ENCODE peak calls at places on chromosomes 7 and 10, in seven cellular contexts. F is AG04450; Y is RPMI8226; J is NCI-H1694; I is naive thymus-derived CD4-positive, alpha-beta T cell; O is activated B cell treated with CpG ODN at 0.5 μM for 24 hours; T is Peyer's patch. H is an unnamed sample.

GRCh38 chr10:50271564-50272250 is 20.4 kb upstream of the ASAH2 start:
- DNase-seq in T (no peak), O (no peak), F (no peak), Y (no peak), I (no peak), J (no peak), H (no peak)

GRCh38 chr10:79479283-79479909 is 32.9 kb upstream of the EIF5AL1 start:
- DNase-seq in F (no peak), I (no peak), Y (no peak), J (no peak), O (no peak), T (no peak), H (no peak)

GRCh38 chr7:30646154-30646553 is 36.1 kb downstream of the CRHR2 start:
- DNase-seq in F (no peak), O (no peak), I (no peak), J (no peak), Y (no peak), T (no peak), H (peak; percentile 11)

GRCh38 chr10:71694567-71694968 is 25.0 kb downstream of the C10orf105 start:
- DNase-seq in T (peak; percentile 89), Y (peak; percentile 84), I (no peak), O (peak; percentile 67), J (no peak), F (no peak), H (peak; percentile 39)

GRCh38 chr10:26437637-26438461 is at the start of gene APBB1IP:
- DNase-seq in O (peak; percentile 65), F (no peak), J (no peak), T (peak; percentile 91), Y (peak; percentile 96), I (peak; percentile 43), H (peak; percentile 60)

GRCh38 chr7:111199643-111200042 is 108.7 kb downstream of the LRRN3 start:
- DNase-seq in Y (no peak), J (no peak), F (no peak), I (no peak), T (no peak), O (no peak), H (no peak)

GRCh38 chr10:51129946-51130554 is 55.8 kb downstream of the PRKG1 start:
- DNase-seq in I (no peak), F (no peak), Y (no peak), O (no peak), J (peak; percentile 25), T (no peak), H (no peak)

GRCh38 chr7:38893061-38893460 is 15.9 kb downstream of the VPS41 start:
- DNase-seq in I (no peak), F (no peak), Y (no peak), T (no peak), O (no peak), J (no peak), H (no peak)

GRCh38 chr10:103855424-103855823 is at the start of gene SH3PXD2A:
- DNase-seq in T (no peak), I (peak; percentile 17), Y (peak; percentile 26), J (peak; percentile 38), O (no peak), F (no peak), H (no peak)

GRCh38 chr7:77903597-77903996 is 105.0 kb downstream of the PHTF2 start:
- DNase-seq in O (no peak), Y (peak; percentile 21), J (no peak), I (no peak), T (no peak), F (no peak), H (no peak)

GRCh38 chr7:44375236-44375699 is 49.9 kb upstream of the CAMK2B start:
- DNase-seq in T (no peak), J (no peak), O (no peak), F (no peak), Y (peak; percentile 23), I (no peak), H (no peak)

GRCh38 chr10:31133628-31134302 is 102.1 kb upstream of the ZNF438 start:
- DNase-seq in O (peak; percentile 53), Y (peak; percentile 48), J (peak; percentile 60), F (no peak), I (peak; percentile 31), T (peak; percentile 90), H (peak; percentile 86)

GRCh38 chr10:58773351-58773750 is 260.7 kb downstream of the BICC1 start:
- DNase-seq in Y (no peak), J (no peak), F (no peak), I (no peak), O (no peak), T (no peak), H (no peak)

GRCh38 chr10:101285093-101285463 is 55.8 kb upstream of the LBX1 start:
- DNase-seq in I (no peak), T (no peak), F (no peak), J (no peak), O (no peak), Y (no peak), H (no peak)